ENCODE peak calls at places on chromosome 9, in seven cellular contexts. One of them, this sample, is unnamed.

GRCh38 chr9:120702075-120702474 is 12.2 kb downstream of the MEGF9 start:
- DNase-seq in transverse colon: no peak
- DNase-seq in neuronal stem cell: no peak
- DNase-seq in pancreas: no peak
- DNase-seq in Karpas-422: no peak
- DNase-seq in thyroid gland: no peak
- DNase-seq in left lung: no peak
- DNase-seq in this sample: no peak

GRCh38 chr9:17802249-17802857 is 223.5 kb downstream of the SH3GL2 start:
- DNase-seq in left lung: no peak
- DNase-seq in Karpas-422: peak
- DNase-seq in transverse colon: no peak
- DNase-seq in neuronal stem cell: no peak
- DNase-seq in thyroid gland: no peak
- DNase-seq in pancreas: no peak
- DNase-seq in this sample: peak

GRCh38 chr9:37037744-37038640 is 3.9 kb upstream of the PAX5 start:
- DNase-seq in thyroid gland: no peak
- DNase-seq in left lung: no peak
- DNase-seq in Karpas-422: no peak
- DNase-seq in neuronal stem cell: no peak
- DNase-seq in pancreas: peak
- DNase-seq in transverse colon: peak
- DNase-seq in this sample: no peak

GRCh38 chr9:19085295-19085694 is 17.4 kb downstream of the HAUS6 start:
- DNase-seq in left lung: no peak
- DNase-seq in thyroid gland: no peak
- DNase-seq in transverse colon: no peak
- DNase-seq in neuronal stem cell: no peak
- DNase-seq in Karpas-422: peak
- DNase-seq in pancreas: no peak
- DNase-seq in this sample: peak

GRCh38 chr9:89179535-89179919 is 909 bp upstream of the SHC3 start:
- DNase-seq in pancreas: no peak
- DNase-seq in neuronal stem cell: no peak
- DNase-seq in thyroid gland: no peak
- DNase-seq in left lung: no peak
- DNase-seq in Karpas-422: no peak
- DNase-seq in transverse colon: no peak
- DNase-seq in this sample: peak

GRCh38 chr9:4424038-4424437 is 66.2 kb upstream of the SLC1A1 start:
- DNase-seq in neuronal stem cell: no peak
- DNase-seq in left lung: no peak
- DNase-seq in Karpas-422: no peak
- DNase-seq in pancreas: no peak
- DNase-seq in thyroid gland: no peak
- DNase-seq in transverse colon: no peak
- DNase-seq in this sample: no peak

GRCh38 chr9:3916984-3917383 is 382.9 kb downstream of the GLIS3 start:
- DNase-seq in thyroid gland: no peak
- DNase-seq in neuronal stem cell: no peak
- DNase-seq in transverse colon: no peak
- DNase-seq in pancreas: no peak
- DNase-seq in left lung: no peak
- DNase-seq in Karpas-422: no peak
- DNase-seq in this sample: peak

GRCh38 chr9:73742412-73742811 is 590.7 kb downstream of the ANXA1 start:
- DNase-seq in thyroid gland: no peak
- DNase-seq in transverse colon: no peak
- DNase-seq in Karpas-422: no peak
- DNase-seq in pancreas: no peak
- DNase-seq in left lung: no peak
- DNase-seq in neuronal stem cell: no peak
- DNase-seq in this sample: no peak

GRCh38 chr9:109014267-109015025 is 1.1 kb upstream of the CTNNAL1 start:
- DNase-seq in left lung: no peak
- DNase-seq in pancreas: no peak
- DNase-seq in transverse colon: peak
- DNase-seq in Karpas-422: no peak
- DNase-seq in neuronal stem cell: no peak
- DNase-seq in thyroid gland: peak
- DNase-seq in this sample: peak

GRCh38 chr9:118522093-118523028 is 818.2 kb downstream of the TLR4 start:
- DNase-seq in Karpas-422: peak
- DNase-seq in left lung: no peak
- DNase-seq in thyroid gland: peak
- DNase-seq in neuronal stem cell: peak
- DNase-seq in pancreas: no peak
- DNase-seq in transverse colon: peak
- DNase-seq in this sample: peak

GRCh38 chr9:109229682-109230081 is 62.6 kb upstream of the FRRS1L start:
- DNase-seq in Karpas-422: no peak
- DNase-seq in pancreas: no peak
- DNase-seq in left lung: no peak
- DNase-seq in neuronal stem cell: no peak
- DNase-seq in transverse colon: no peak
- DNase-seq in thyroid gland: peak
- DNase-seq in this sample: no peak

GRCh38 chr9:134132208-134132870 is 3.5 kb upstream of the WDR5 start:
- DNase-seq in transverse colon: no peak
- DNase-seq in thyroid gland: no peak
- DNase-seq in Karpas-422: no peak
- DNase-seq in neuronal stem cell: no peak
- DNase-seq in left lung: no peak
- DNase-seq in pancreas: no peak
- DNase-seq in this sample: no peak

GRCh38 chr9:134131471-134132207 is 4.2 kb upstream of the WDR5 start:
- DNase-seq in left lung: no peak
- DNase-seq in pancreas: no peak
- DNase-seq in Karpas-422: no peak
- DNase-seq in transverse colon: no peak
- DNase-seq in thyroid gland: no peak
- DNase-seq in neuronal stem cell: no peak
- DNase-seq in this sample: no peak

GRCh38 chr9:134128727-134129679 is 6.9 kb upstream of the WDR5 start:
- DNase-seq in Karpas-422: peak
- DNase-seq in neuronal stem cell: no peak
- DNase-seq in thyroid gland: no peak
- DNase-seq in transverse colon: no peak
- DNase-seq in left lung: peak
- DNase-seq in pancreas: no peak
- DNase-seq in this sample: no peak

GRCh38 chr9:134127616-134128015 is 8.3 kb upstream of the WDR5 start:
- DNase-seq in left lung: peak
- DNase-seq in thyroid gland: no peak
- DNase-seq in pancreas: no peak
- DNase-seq in Karpas-422: peak
- DNase-seq in neuronal stem cell: no peak
- DNase-seq in transverse colon: no peak
- DNase-seq in this sample: no peak

GRCh38 chr9:134130503-134131375 is 5.1 kb upstream of the WDR5 start:
- DNase-seq in left lung: peak
- DNase-seq in Karpas-422: peak
- DNase-seq in thyroid gland: peak
- DNase-seq in transverse colon: peak
- DNase-seq in pancreas: peak
- DNase-seq in neuronal stem cell: peak
- DNase-seq in this sample: peak
- H3K27ac ChIP-seq in left lung: peak
- H3K27ac ChIP-seq in Karpas-422: no peak
- H3K27ac ChIP-seq in thyroid gland: peak
- H3K27ac ChIP-seq in transverse colon: peak
- H3K27ac ChIP-seq in pancreas: peak
- H3K27ac ChIP-seq in neuronal stem cell: peak
- H3K27ac ChIP-seq in this sample: no peak

GRCh38 chr9:38311382-38312270 is 80.9 kb upstream of the ALDH1B1 start:
- DNase-seq in Karpas-422: no peak
- DNase-seq in pancreas: no peak
- DNase-seq in transverse colon: no peak
- DNase-seq in neuronal stem cell: no peak
- DNase-seq in thyroid gland: no peak
- DNase-seq in left lung: no peak
- DNase-seq in this sample: peak
- H3K27ac ChIP-seq in Karpas-422: no peak
- H3K27ac ChIP-seq in pancreas: no peak
- H3K27ac ChIP-seq in transverse colon: no peak
- H3K27ac ChIP-seq in neuronal stem cell: no peak
- H3K27ac ChIP-seq in thyroid gland: no peak
- H3K27ac ChIP-seq in left lung: no peak
- H3K27ac ChIP-seq in this sample: peak

GRCh38 chr9:75432386-75432785 is 344.1 kb downstream of the OSTF1 start:
- DNase-seq in pancreas: no peak
- DNase-seq in transverse colon: no peak
- DNase-seq in neuronal stem cell: no peak
- DNase-seq in Karpas-422: no peak
- DNase-seq in left lung: no peak
- DNase-seq in thyroid gland: no peak
- DNase-seq in this sample: no peak
- H3K27ac ChIP-seq in pancreas: no peak
- H3K27ac ChIP-seq in transverse colon: no peak
- H3K27ac ChIP-seq in neuronal stem cell: no peak
- H3K27ac ChIP-seq in Karpas-422: no peak
- H3K27ac ChIP-seq in left lung: no peak
- H3K27ac ChIP-seq in thyroid gland: peak
- H3K27ac ChIP-seq in this sample: no peak

GRCh38 chr9:83501552-83501951 is 36.6 kb downstream of the FRMD3 start:
- DNase-seq in left lung: no peak
- DNase-seq in transverse colon: no peak
- DNase-seq in pancreas: no peak
- DNase-seq in Karpas-422: no peak
- DNase-seq in thyroid gland: no peak
- DNase-seq in neuronal stem cell: no peak
- DNase-seq in this sample: no peak

GRCh38 chr9:83503881-83504280 is 34.3 kb downstream of the FRMD3 start:
- DNase-seq in transverse colon: no peak
- DNase-seq in Karpas-422: no peak
- DNase-seq in neuronal stem cell: no peak
- DNase-seq in pancreas: no peak
- DNase-seq in thyroid gland: no peak
- DNase-seq in left lung: no peak
- DNase-seq in this sample: no peak

GRCh38 chr9:83508072-83508471 is 30.1 kb downstream of the FRMD3 start:
- DNase-seq in thyroid gland: no peak
- DNase-seq in pancreas: no peak
- DNase-seq in left lung: no peak
- DNase-seq in transverse colon: no peak
- DNase-seq in neuronal stem cell: no peak
- DNase-seq in Karpas-422: no peak
- DNase-seq in this sample: no peak

GRCh38 chr9:83509372-83509771 is 28.8 kb downstream of the FRMD3 start:
- DNase-seq in neuronal stem cell: no peak
- DNase-seq in thyroid gland: no peak
- DNase-seq in left lung: no peak
- DNase-seq in pancreas: no peak
- DNase-seq in transverse colon: no peak
- DNase-seq in Karpas-422: no peak
- DNase-seq in this sample: peak

GRCh38 chr9:83505282-83505681 is 32.9 kb downstream of the FRMD3 start:
- DNase-seq in neuronal stem cell: no peak
- DNase-seq in transverse colon: no peak
- DNase-seq in pancreas: no peak
- DNase-seq in thyroid gland: no peak
- DNase-seq in Karpas-422: no peak
- DNase-seq in left lung: no peak
- DNase-seq in this sample: no peak
- H3K27ac ChIP-seq in neuronal stem cell: no peak
- H3K27ac ChIP-seq in transverse colon: no peak
- H3K27ac ChIP-seq in pancreas: no peak
- H3K27ac ChIP-seq in thyroid gland: no peak
- H3K27ac ChIP-seq in Karpas-422: no peak
- H3K27ac ChIP-seq in left lung: no peak
- H3K27ac ChIP-seq in this sample: no peak

DNA sequence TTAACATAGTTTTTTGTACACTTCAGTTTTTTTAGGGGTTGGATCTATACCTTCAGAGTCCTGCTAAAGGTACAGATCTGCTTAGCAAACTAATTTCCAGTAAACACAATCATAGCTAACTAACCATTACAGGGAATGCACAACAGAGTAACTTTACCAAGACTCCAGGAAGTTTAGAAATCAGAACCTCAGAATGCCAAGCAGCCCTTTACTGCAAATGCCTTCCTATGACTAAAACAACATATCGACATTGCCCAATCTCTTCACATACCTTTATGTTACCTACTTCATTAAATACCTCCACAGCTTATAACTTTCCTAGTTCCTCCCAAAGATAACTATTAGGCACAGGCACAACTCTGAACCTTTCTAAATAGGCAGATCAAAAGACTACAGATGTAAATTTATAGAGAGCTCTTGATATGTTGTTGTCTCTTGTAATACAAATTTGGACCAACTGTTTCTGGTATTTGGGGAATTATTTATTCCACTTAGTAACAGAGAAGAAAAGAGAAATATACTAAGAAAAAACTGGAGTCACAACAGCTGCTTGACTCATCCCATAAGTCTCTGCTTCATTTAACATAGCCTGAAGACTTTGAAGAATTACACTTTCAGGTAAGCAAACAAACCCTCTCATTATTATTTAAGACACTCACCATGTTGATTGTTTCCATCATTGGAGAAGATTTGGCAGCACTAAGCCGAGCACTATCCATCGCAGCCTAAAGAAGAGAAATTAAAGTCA is 46.0 kb upstream of the OR2K2 start:
- DNase-seq in Karpas-422: no peak
- DNase-seq in neuronal stem cell: no peak
- DNase-seq in thyroid gland: no peak
- DNase-seq in left lung: no peak
- DNase-seq in transverse colon: no peak
- DNase-seq in pancreas: no peak
- DNase-seq in this sample: peak
- H3K27ac ChIP-seq in Karpas-422: no peak
- H3K27ac ChIP-seq in neuronal stem cell: no peak
- H3K27ac ChIP-seq in thyroid gland: no peak
- H3K27ac ChIP-seq in left lung: no peak
- H3K27ac ChIP-seq in transverse colon: no peak
- H3K27ac ChIP-seq in pancreas: no peak
- H3K27ac ChIP-seq in this sample: no peak